ENCODE peak calls at places on chromosome 17, in four cellular contexts. L, R, G and B are unnamed samples.

GRCh38 chr17:14301761-14302401 is 1.0 kb downstream of the HS3ST3B1 start:
- DNase-seq in L (no peak), R (peak; percentile 20), G (peak; percentile 37), B (peak; percentile 67)

GRCh38 chr17:2778489-2778888 is 17.7 kb upstream of the RAP1GAP2 start:
- DNase-seq in L (no peak), R (no peak), G (no peak), B (no peak)

GRCh38 chr17:14332331-14332730 is 31.4 kb downstream of the HS3ST3B1 start:
- DNase-seq in L (no peak), R (no peak), G (no peak), B (no peak)

GRCh38 chr17:6495450-6496115 is 51.3 kb downstream of the PIMREG start:
- DNase-seq in L (no peak), R (no peak), G (no peak), B (no peak)

GRCh38 chr17:75703591-75703990 is 17.7 kb upstream of the ITGB4 start:
- DNase-seq in L (no peak), R (no peak), G (no peak), B (no peak)

GRCh38 chr17:72683506-72684404 is 408.7 kb downstream of the SLC39A11 start:
- DNase-seq in L (no peak), R (peak; percentile 79), G (no peak), B (no peak)

GRCh38 chr17:65472602-65473001 is 88.8 kb downstream of the AXIN2 start:
- DNase-seq in L (no peak), R (no peak), G (no peak), B (no peak)

GRCh38 chr17:80899402-80900268 is 92.0 kb upstream of the CHMP6 start:
- DNase-seq in L (peak; percentile 13), R (peak; percentile 41), G (peak; percentile 78), B (peak; percentile 81)

GRCh38 chr17:77420804-77421634 is 280.2 kb downstream of the SEC14L1 start:
- DNase-seq in L (no peak), R (peak; percentile 75), G (peak; percentile 52), B (peak; percentile 59)

GRCh38 chr17:55598495-55598894 is 87.2 kb upstream of the SMIM36 start:
- DNase-seq in L (no peak), R (no peak), G (no peak), B (no peak)